ENCODE peak calls at places on chromosomes 1 and 21, in nine cellular contexts. One of them, this sample, is unnamed.
A peak's percentile ranks its signal among the peaks of the same experiment; 100 is the strongest.

GRCh38 chr1:227898502-227899140 is 49.1 kb downstream of the WNT9A start:
- DNase-seq in NT2/D1: no peak
- DNase-seq in lower lobe of right lung: peak; percentile 32
- DNase-seq in natural killer cell treated with Interleukin-12 subunit alpha and Interleukin-12 subunit beta and Interleukin-15 and Interleukin-18, amount 100 ng/mL, for 72 hours: no peak
- DNase-seq in Peyer's patch: no peak
- DNase-seq in GM10248: no peak
- DNase-seq in brain microvascular endothelial cell: no peak
- DNase-seq in ecto neural progenitor cell: peak; percentile 43
- DNase-seq in activated CD4-positive, alpha-beta T cell treated with anti-CD3 and anti-CD28 coated beads, Interleukin-2, amount 50 U/mL, for 1 hour: no peak
- DNase-seq in this sample: peak; percentile 35

GRCh38 chr1:57916034-57916433 is 492.2 kb upstream of the DAB1 start:
- DNase-seq in natural killer cell treated with Interleukin-12 subunit alpha and Interleukin-12 subunit beta and Interleukin-15 and Interleukin-18, amount 100 ng/mL, for 72 hours: no peak
- DNase-seq in NT2/D1: no peak
- DNase-seq in lower lobe of right lung: no peak
- DNase-seq in brain microvascular endothelial cell: no peak
- DNase-seq in activated CD4-positive, alpha-beta T cell treated with anti-CD3 and anti-CD28 coated beads, Interleukin-2, amount 50 U/mL, for 1 hour: no peak
- DNase-seq in ecto neural progenitor cell: no peak
- DNase-seq in GM10248: no peak
- DNase-seq in Peyer's patch: no peak
- DNase-seq in this sample: no peak

GRCh38 chr21:43936186-43936967 is 71.4 kb downstream of the AGPAT3 start:
- DNase-seq in GM10248: no peak
- DNase-seq in NT2/D1: no peak
- DNase-seq in activated CD4-positive, alpha-beta T cell treated with anti-CD3 and anti-CD28 coated beads, Interleukin-2, amount 50 U/mL, for 1 hour: no peak
- DNase-seq in brain microvascular endothelial cell: no peak
- DNase-seq in ecto neural progenitor cell: no peak
- DNase-seq in Peyer's patch: no peak
- DNase-seq in lower lobe of right lung: no peak
- DNase-seq in natural killer cell treated with Interleukin-12 subunit alpha and Interleukin-12 subunit beta and Interleukin-15 and Interleukin-18, amount 100 ng/mL, for 72 hours: no peak
- DNase-seq in this sample: no peak

GRCh38 chr1:157277281-157277680 is 139.1 kb upstream of the ETV3 start:
- DNase-seq in natural killer cell treated with Interleukin-12 subunit alpha and Interleukin-12 subunit beta and Interleukin-15 and Interleukin-18, amount 100 ng/mL, for 72 hours: no peak
- DNase-seq in ecto neural progenitor cell: no peak
- DNase-seq in GM10248: no peak
- DNase-seq in brain microvascular endothelial cell: no peak
- DNase-seq in lower lobe of right lung: no peak
- DNase-seq in Peyer's patch: no peak
- DNase-seq in activated CD4-positive, alpha-beta T cell treated with anti-CD3 and anti-CD28 coated beads, Interleukin-2, amount 50 U/mL, for 1 hour: no peak
- DNase-seq in NT2/D1: no peak
- DNase-seq in this sample: no peak

GRCh38 chr1:205922806-205923205 is 20.4 kb downstream of the SLC26A9 start:
- DNase-seq in GM10248: no peak
- DNase-seq in Peyer's patch: no peak
- DNase-seq in lower lobe of right lung: no peak
- DNase-seq in NT2/D1: no peak
- DNase-seq in ecto neural progenitor cell: no peak
- DNase-seq in brain microvascular endothelial cell: no peak
- DNase-seq in activated CD4-positive, alpha-beta T cell treated with anti-CD3 and anti-CD28 coated beads, Interleukin-2, amount 50 U/mL, for 1 hour: no peak
- DNase-seq in natural killer cell treated with Interleukin-12 subunit alpha and Interleukin-12 subunit beta and Interleukin-15 and Interleukin-18, amount 100 ng/mL, for 72 hours: no peak
- DNase-seq in this sample: no peak

GRCh38 chr1:46065405-46065804 is 67.0 kb downstream of the PIK3R3 start:
- DNase-seq in GM10248: no peak
- DNase-seq in Peyer's patch: no peak
- DNase-seq in lower lobe of right lung: no peak
- DNase-seq in activated CD4-positive, alpha-beta T cell treated with anti-CD3 and anti-CD28 coated beads, Interleukin-2, amount 50 U/mL, for 1 hour: no peak
- DNase-seq in NT2/D1: no peak
- DNase-seq in ecto neural progenitor cell: no peak
- DNase-seq in brain microvascular endothelial cell: no peak
- DNase-seq in natural killer cell treated with Interleukin-12 subunit alpha and Interleukin-12 subunit beta and Interleukin-15 and Interleukin-18, amount 100 ng/mL, for 72 hours: no peak
- DNase-seq in this sample: no peak

GRCh38 chr1:9609998-9610397 is 21.3 kb downstream of the TMEM201 start:
- DNase-seq in ecto neural progenitor cell: no peak
- DNase-seq in GM10248: no peak
- DNase-seq in natural killer cell treated with Interleukin-12 subunit alpha and Interleukin-12 subunit beta and Interleukin-15 and Interleukin-18, amount 100 ng/mL, for 72 hours: no peak
- DNase-seq in lower lobe of right lung: no peak
- DNase-seq in activated CD4-positive, alpha-beta T cell treated with anti-CD3 and anti-CD28 coated beads, Interleukin-2, amount 50 U/mL, for 1 hour: no peak
- DNase-seq in NT2/D1: no peak
- DNase-seq in brain microvascular endothelial cell: no peak
- DNase-seq in Peyer's patch: no peak
- DNase-seq in this sample: no peak

GRCh38 chr1:180863158-180863775 is 49.4 kb upstream of the KIAA1614 start:
- DNase-seq in GM10248: no peak
- DNase-seq in activated CD4-positive, alpha-beta T cell treated with anti-CD3 and anti-CD28 coated beads, Interleukin-2, amount 50 U/mL, for 1 hour: peak; percentile 6
- DNase-seq in ecto neural progenitor cell: no peak
- DNase-seq in Peyer's patch: no peak
- DNase-seq in NT2/D1: peak; percentile 20
- DNase-seq in natural killer cell treated with Interleukin-12 subunit alpha and Interleukin-12 subunit beta and Interleukin-15 and Interleukin-18, amount 100 ng/mL, for 72 hours: no peak
- DNase-seq in lower lobe of right lung: no peak
- DNase-seq in brain microvascular endothelial cell: peak; percentile 63
- DNase-seq in this sample: no peak

GRCh38 chr1:170929835-170930554 is 5.3 kb upstream of the MROH9 start:
- DNase-seq in ecto neural progenitor cell: peak; percentile 48
- DNase-seq in activated CD4-positive, alpha-beta T cell treated with anti-CD3 and anti-CD28 coated beads, Interleukin-2, amount 50 U/mL, for 1 hour: no peak
- DNase-seq in Peyer's patch: no peak
- DNase-seq in natural killer cell treated with Interleukin-12 subunit alpha and Interleukin-12 subunit beta and Interleukin-15 and Interleukin-18, amount 100 ng/mL, for 72 hours: no peak
- DNase-seq in NT2/D1: peak; percentile 63
- DNase-seq in GM10248: peak; percentile 58
- DNase-seq in lower lobe of right lung: no peak
- DNase-seq in brain microvascular endothelial cell: peak; percentile 77
- DNase-seq in this sample: peak; percentile 48

GRCh38 chr1:60950431-60951068 is 131.8 kb upstream of the NFIA start:
- DNase-seq in NT2/D1: no peak
- DNase-seq in natural killer cell treated with Interleukin-12 subunit alpha and Interleukin-12 subunit beta and Interleukin-15 and Interleukin-18, amount 100 ng/mL, for 72 hours: no peak
- DNase-seq in brain microvascular endothelial cell: no peak
- DNase-seq in lower lobe of right lung: no peak
- DNase-seq in activated CD4-positive, alpha-beta T cell treated with anti-CD3 and anti-CD28 coated beads, Interleukin-2, amount 50 U/mL, for 1 hour: no peak
- DNase-seq in Peyer's patch: no peak
- DNase-seq in GM10248: no peak
- DNase-seq in ecto neural progenitor cell: no peak
- DNase-seq in this sample: no peak

GRCh38 chr1:156050376-156050775 is 3.2 kb downstream of the UBQLN4 start:
- DNase-seq in GM10248: no peak
- DNase-seq in brain microvascular endothelial cell: no peak
- DNase-seq in lower lobe of right lung: no peak
- DNase-seq in ecto neural progenitor cell: no peak
- DNase-seq in natural killer cell treated with Interleukin-12 subunit alpha and Interleukin-12 subunit beta and Interleukin-15 and Interleukin-18, amount 100 ng/mL, for 72 hours: no peak
- DNase-seq in Peyer's patch: no peak
- DNase-seq in NT2/D1: no peak
- DNase-seq in activated CD4-positive, alpha-beta T cell treated with anti-CD3 and anti-CD28 coated beads, Interleukin-2, amount 50 U/mL, for 1 hour: no peak
- DNase-seq in this sample: no peak

GRCh38 chr1:185170291-185170848 is 13.4 kb downstream of the SWT1 start:
- DNase-seq in NT2/D1: peak; percentile 75
- DNase-seq in Peyer's patch: peak; percentile 36
- DNase-seq in GM10248: peak; percentile 68
- DNase-seq in ecto neural progenitor cell: peak; percentile 68
- DNase-seq in lower lobe of right lung: no peak
- DNase-seq in natural killer cell treated with Interleukin-12 subunit alpha and Interleukin-12 subunit beta and Interleukin-15 and Interleukin-18, amount 100 ng/mL, for 72 hours: no peak
- DNase-seq in activated CD4-positive, alpha-beta T cell treated with anti-CD3 and anti-CD28 coated beads, Interleukin-2, amount 50 U/mL, for 1 hour: peak; percentile 15
- DNase-seq in brain microvascular endothelial cell: peak; percentile 66
- DNase-seq in this sample: no peak

This sample was measured in ureter.